ENCODE peak calls at places on chromosomes 11 and 22, in four cellular contexts. G, A, T and S are unnamed samples.

GRCh38 chr11:61541568-61541967 is 33.0 kb downstream of the LRRC10B start:
- DNase-seq in A (peak; percentile 42), G (peak; percentile 75), T (no peak), S (peak; percentile 54)

GRCh38 chr11:132911186-132911585 is 621.1 kb downstream of the OPCML start:
- DNase-seq in G (no peak), A (peak; percentile 79), T (no peak), S (no peak)

GRCh38 chr11:111694851-111695250 is 71.3 kb downstream of the PPP2R1B start:
- DNase-seq in T (no peak), A (peak; percentile 82), G (peak; percentile 5), S (no peak)

GRCh38 chr11:19676508-19677379 is 35.9 kb upstream of the NAV2 start:
- DNase-seq in G (no peak), A (peak; percentile 51), T (no peak), S (no peak)

GRCh38 chr11:133134561-133135173 is 397.6 kb downstream of the OPCML start:
- DNase-seq in T (peak; percentile 12), G (peak; percentile 71), A (peak; percentile 53), S (peak; percentile 84)

GRCh38 chr11:78255919-78256318 is 67.2 kb downstream of the USP35 start:
- DNase-seq in G (no peak), A (no peak), T (no peak), S (no peak)

GRCh38 chr22:18110194-18110943 is at the start of gene TUBA8:
- DNase-seq in T (no peak), A (peak; percentile 31), G (peak; percentile 66), S (peak; percentile 66)

GRCh38 chr11:128323381-128323780 is 264.0 kb downstream of the ETS1 start:
- DNase-seq in T (no peak), A (peak; percentile 60), G (peak; percentile 49), S (no peak)

GRCh38 chr11:64441127-64441526 is 82.2 kb downstream of the RPS6KA4 start:
- DNase-seq in G (no peak), T (no peak), A (no peak), S (no peak)

GRCh38 chr11:77086521-77087472 is 15.8 kb upstream of the OMP start:
- DNase-seq in A (peak; percentile 60), G (no peak), T (no peak), S (no peak)

GRCh38 chr11:107957109-107957588 is 28.9 kb downstream of the RAB39A start:
- DNase-seq in T (no peak), A (peak; percentile 40), G (no peak), S (no peak)